ENCODE peak calls at places on chromosomes 13 and 19, in nine cellular contexts. W is activated CD4-positive, alpha-beta T cell treated with anti-CD3 and anti-CD28 coated beads for 24 hours; F is fibroblast of lung; D is Right ventricle myocardium inferior; A is AG09309; S is pancreas; G is cardiac muscle cell; L is mesendoderm; U is type B pancreatic cell. Q is an unnamed sample.

GRCh38 chr19:17282488-17283256 is 971 bp downstream of the ANKLE1 start:
- DNase-seq in G (peak), U (peak), W (peak), D (peak), S (peak), A (no peak), F (peak), L (peak), Q (peak)

GRCh38 chr13:105702441-105702840 is 833.0 kb downstream of the EFNB2 start:
- DNase-seq in W (no peak), A (no peak), F (peak), S (no peak), D (no peak), U (no peak), L (peak), G (no peak), Q (no peak)

GRCh38 chr19:41697198-41697855 is 9.3 kb upstream of the CEACAM7 start:
- DNase-seq in W (no peak), S (no peak), U (peak), L (no peak), F (no peak), A (no peak), D (no peak), G (no peak), Q (peak)

GRCh38 chr19:8149261-8150094 is at the start of gene FBN3:
- DNase-seq in A (no peak), L (peak), F (no peak), G (peak), D (no peak), W (no peak), S (peak), U (no peak), Q (peak)

GRCh38 chr13:49935171-49936084 is 712 bp downstream of the SPRYD7 start:
- DNase-seq in G (no peak), F (peak), S (no peak), W (no peak), U (no peak), A (no peak), L (peak), D (no peak), Q (peak)

GRCh38 chr19:10292206-10292788 is 2.5 kb downstream of the ICAM5 start:
- DNase-seq in D (peak), F (peak), L (peak), U (peak), S (peak), G (peak), W (no peak), A (no peak), Q (peak)

GRCh38 chr19:6516659-6517291 is 14.1 kb upstream of the TNFSF9 start:
- DNase-seq in U (peak), G (peak), D (peak), S (peak), F (peak), L (peak), W (peak), A (peak), Q (peak)

GRCh38 chr19:13748169-13748884 is 16.0 kb upstream of the MRI1 start:
- DNase-seq in U (no peak), D (no peak), F (peak), G (peak), L (peak), W (no peak), S (no peak), A (peak), Q (peak)

GRCh38 chr13:113458218-113459065 is 5.2 kb upstream of the ADPRHL1 start:
- DNase-seq in G (peak), A (no peak), S (no peak), F (peak), U (no peak), D (no peak), L (peak), W (no peak), Q (peak)

GRCh38 chr19:34253711-34254551 is 423 bp upstream of the GARRE1 start:
- DNase-seq in A (no peak), F (peak), S (peak), G (peak), D (peak), U (peak), L (peak), W (peak), Q (peak)

GRCh38 chr13:95360052-95360451 is 58.8 kb upstream of the ABCC4 start:
- DNase-seq in A (no peak), G (no peak), S (no peak), D (no peak), L (peak), U (no peak), F (no peak), W (no peak), Q (peak)